ENCODE peak calls at places on chromosomes 3 and 15, in ten cellular contexts. N is IMR-90, P is stomach, Z is NB4, X is H54, L is adrenal gland, M is ovary, E is uterus, T is spleen, C is HepG2. K is an unnamed sample.

GRCh38 chr3:134370611-134371451 is 3.4 kb downstream of the AMOTL2 start:
- DNase-seq in N (no peak), P (no peak), Z (peak), X (no peak), L (no peak), M (no peak), E (no peak), T (peak), C (no peak), K (no peak)

GRCh38 chr3:169812844-169813677 is at the start of the genes LRRC34 and LRRIQ4:
- DNase-seq in N (peak), P (peak), Z (peak), X (no peak), L (peak), M (peak), E (peak), T (peak), C (no peak), K (peak)

GRCh38 chr3:128351476-128352085 is 115.1 kb downstream of the DNAJB8 start:
- DNase-seq in N (no peak), P (no peak), Z (no peak), X (no peak), L (no peak), M (no peak), E (no peak), T (peak), C (no peak), K (peak)

GRCh38 chr3:65466300-65466988 is 572.3 kb downstream of the MAGI1 start:
- DNase-seq in N (no peak), P (no peak), Z (no peak), X (no peak), L (no peak), M (no peak), E (no peak), T (no peak), C (no peak), K (no peak)

GRCh38 chr3:197912770-197913476 is 37.1 kb upstream of the RPL35A start:
- DNase-seq in N (no peak), P (no peak), Z (no peak), X (no peak), L (peak), M (peak), E (no peak), T (peak), C (no peak), K (peak)

GRCh38 chr3:149480326-149481017 is 6.0 kb downstream of the TM4SF4 start:
- DNase-seq in N (peak), P (peak), Z (peak), X (peak), L (peak), M (peak), E (peak), T (peak), C (peak), K (peak)

GRCh38 chr15:45084163-45084562 is 29.8 kb downstream of the DUOX2 start:
- DNase-seq in N (no peak), P (peak), Z (no peak), X (no peak), L (no peak), M (no peak), E (no peak), T (no peak), C (peak), K (no peak)

GRCh38 chr15:93523490-93523889 is 434.5 kb upstream of the RGMA start:
- DNase-seq in N (no peak), P (no peak), Z (no peak), X (no peak), L (no peak), M (no peak), E (no peak), T (no peak), C (no peak), K (no peak)

GRCh38 chr3:143120716-143121239 is 1.2 kb downstream of the CHST2 start:
- DNase-seq in N (peak), P (peak), Z (peak), X (no peak), L (no peak), M (peak), E (no peak), T (peak), C (no peak), K (no peak)

GRCh38 chr3:71444028-71444860 is 139.3 kb downstream of the FOXP1 start:
- DNase-seq in N (peak), P (peak), Z (peak), X (peak), L (peak), M (no peak), E (no peak), T (peak), C (no peak), K (no peak)

GRCh38 chr15:57133127-57133968 is 214.9 kb downstream of the TCF12 start:
- DNase-seq in N (peak), P (no peak), Z (no peak), X (no peak), L (no peak), M (no peak), E (no peak), T (no peak), C (no peak), K (peak)

GRCh38 chr3:102182162-102182561 is 252.7 kb upstream of the ZPLD1 start:
- DNase-seq in N (peak), P (peak), Z (no peak), X (no peak), L (peak), M (no peak), E (no peak), T (no peak), C (no peak), K (peak)

GRCh38 chr3:10047876-10048275 is 21.6 kb downstream of the FANCD2 start:
- DNase-seq in N (no peak), P (no peak), Z (no peak), X (no peak), L (no peak), M (no peak), E (no peak), T (no peak), C (no peak), K (no peak)

GRCh38 chr15:69991493-69991892 is 106.2 kb downstream of the TLE3 start:
- DNase-seq in N (no peak), P (no peak), Z (no peak), X (no peak), L (no peak), M (no peak), E (no peak), T (no peak), C (no peak), K (no peak)

GRCh38 chr3:9777695-9778023 is 7.9 kb upstream of the CAMK1 start:
- DNase-seq in N (no peak), P (no peak), Z (no peak), X (no peak), L (no peak), M (no peak), E (no peak), T (peak), C (no peak), K (no peak)

GRCh38 chr3:22988566-22988965 is 214.6 kb upstream of the UBE2E2 start:
- DNase-seq in N (no peak), P (no peak), Z (no peak), X (no peak), L (peak), M (no peak), E (no peak), T (no peak), C (no peak), K (no peak)

GRCh38 chr3:65377637-65378036 is 661.1 kb downstream of the MAGI1 start:
- DNase-seq in N (no peak), P (no peak), Z (no peak), X (no peak), L (no peak), M (no peak), E (no peak), T (no peak), C (no peak), K (no peak)

GRCh38 chr3:111252795-111253194 is 181.2 kb downstream of the NECTIN3 start:
- DNase-seq in N (peak), P (no peak), Z (no peak), X (peak), L (peak), M (no peak), E (no peak), T (peak), C (no peak), K (peak)

GRCh38 chr3:72187131-72187530 is 402.2 kb upstream of the PROK2 start:
- DNase-seq in N (no peak), P (no peak), Z (peak), X (no peak), L (no peak), M (no peak), E (no peak), T (no peak), C (peak), K (no peak)

GRCh38 chr3:109806929-109807328 is 469.6 kb upstream of the DPPA4 start:
- DNase-seq in N (peak), P (no peak), Z (peak), X (peak), L (peak), M (no peak), E (no peak), T (no peak), C (peak), K (no peak)

GRCh38 chr3:178381971-178382370 is 154.3 kb upstream of the KCNMB2 start:
- DNase-seq in N (peak), P (no peak), Z (no peak), X (no peak), L (no peak), M (no peak), E (no peak), T (no peak), C (no peak), K (no peak)

GRCh38 chr3:11641316-11641682 is 2.4 kb downstream of the VGLL4 start:
- DNase-seq in N (peak), P (no peak), Z (no peak), X (no peak), L (no peak), M (no peak), E (no peak), T (no peak), C (no peak), K (no peak)

GRCh38 chr15:85828026-85828597 is 33.4 kb upstream of the KLHL25 start:
- DNase-seq in N (no peak), P (no peak), Z (no peak), X (no peak), L (no peak), M (no peak), E (no peak), T (no peak), C (no peak), K (no peak)

GRCh38 chr3:65758871-65759598 is 279.7 kb downstream of the MAGI1 start:
- DNase-seq in N (peak), P (no peak), Z (no peak), X (no peak), L (no peak), M (no peak), E (no peak), T (no peak), C (no peak), K (no peak)

GRCh38 chr15:43268111-43269105 is 1.7 kb upstream of the TGM5 start:
- DNase-seq in N (no peak), P (no peak), Z (peak), X (no peak), L (no peak), M (no peak), E (no peak), T (no peak), C (peak), K (no peak)

GRCh38 chr15:59296181-59296617 is 76.5 kb downstream of the MYO1E start:
- DNase-seq in N (peak), P (no peak), Z (no peak), X (no peak), L (no peak), M (no peak), E (no peak), T (no peak), C (no peak), K (no peak)

GRCh38 chr15:78308422-78309021 is 9.1 kb upstream of the SKIC8 start:
- DNase-seq in N (peak), P (peak), Z (peak), X (no peak), L (peak), M (peak), E (no peak), T (peak), C (peak), K (peak)

GRCh38 chr15:26598704-26599103 is 174.2 kb downstream of the GABRB3 start:
- DNase-seq in N (no peak), P (no peak), Z (no peak), X (no peak), L (no peak), M (no peak), E (no peak), T (no peak), C (no peak), K (no peak)

GRCh38 chr15:85479071-85479647 is 98.8 kb downstream of the AKAP13 start:
- DNase-seq in N (peak), P (no peak), Z (no peak), X (no peak), L (no peak), M (no peak), E (no peak), T (no peak), C (no peak), K (no peak)

GRCh38 chr3:4332991-4333390 is 29.8 kb downstream of the SETMAR start:
- DNase-seq in N (no peak), P (no peak), Z (no peak), X (no peak), L (no peak), M (no peak), E (no peak), T (no peak), C (peak), K (no peak)

DNA sequence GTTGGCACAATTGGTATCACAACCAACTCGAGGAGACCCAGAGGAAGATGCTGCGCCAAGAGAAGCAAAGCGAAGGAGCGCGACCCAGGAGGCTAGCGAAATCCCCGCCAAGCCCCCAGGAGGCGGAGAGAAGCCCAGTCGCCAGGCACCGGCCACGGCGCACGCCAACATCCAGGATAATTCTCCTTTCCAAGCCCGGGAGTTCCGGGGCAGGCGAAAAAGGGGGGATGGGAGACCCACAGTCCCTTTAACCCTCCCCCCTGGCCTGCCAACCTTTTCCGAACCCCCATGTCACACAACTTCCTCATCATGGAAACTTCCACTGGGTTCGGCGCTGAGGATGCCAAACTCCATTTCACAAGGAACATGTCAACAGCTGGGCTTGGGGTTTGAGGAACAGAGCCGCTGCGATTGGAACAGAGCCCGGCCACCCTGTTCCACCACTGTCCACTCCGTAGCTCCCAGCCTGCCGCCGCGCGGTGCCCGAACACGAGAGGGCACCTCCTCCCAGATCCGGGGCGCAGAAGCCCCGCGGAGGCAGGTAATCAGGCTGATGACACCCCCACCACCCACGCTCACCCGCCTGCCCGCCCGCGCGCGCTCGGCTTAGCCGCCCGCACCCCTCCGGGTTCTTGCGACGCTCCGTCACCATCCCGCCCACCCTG is 567 bp downstream of the THRB start:
- DNase-seq in N (no peak), P (peak), Z (no peak), X (no peak), L (peak), M (peak), E (peak), T (peak), C (peak), K (peak)
- TF ChIP-seq POLR2A in N (no peak), P (no peak), Z (no peak), X (no peak), L (peak), M (no peak), E (no peak), T (peak), C (peak), K (no peak)

DNA sequence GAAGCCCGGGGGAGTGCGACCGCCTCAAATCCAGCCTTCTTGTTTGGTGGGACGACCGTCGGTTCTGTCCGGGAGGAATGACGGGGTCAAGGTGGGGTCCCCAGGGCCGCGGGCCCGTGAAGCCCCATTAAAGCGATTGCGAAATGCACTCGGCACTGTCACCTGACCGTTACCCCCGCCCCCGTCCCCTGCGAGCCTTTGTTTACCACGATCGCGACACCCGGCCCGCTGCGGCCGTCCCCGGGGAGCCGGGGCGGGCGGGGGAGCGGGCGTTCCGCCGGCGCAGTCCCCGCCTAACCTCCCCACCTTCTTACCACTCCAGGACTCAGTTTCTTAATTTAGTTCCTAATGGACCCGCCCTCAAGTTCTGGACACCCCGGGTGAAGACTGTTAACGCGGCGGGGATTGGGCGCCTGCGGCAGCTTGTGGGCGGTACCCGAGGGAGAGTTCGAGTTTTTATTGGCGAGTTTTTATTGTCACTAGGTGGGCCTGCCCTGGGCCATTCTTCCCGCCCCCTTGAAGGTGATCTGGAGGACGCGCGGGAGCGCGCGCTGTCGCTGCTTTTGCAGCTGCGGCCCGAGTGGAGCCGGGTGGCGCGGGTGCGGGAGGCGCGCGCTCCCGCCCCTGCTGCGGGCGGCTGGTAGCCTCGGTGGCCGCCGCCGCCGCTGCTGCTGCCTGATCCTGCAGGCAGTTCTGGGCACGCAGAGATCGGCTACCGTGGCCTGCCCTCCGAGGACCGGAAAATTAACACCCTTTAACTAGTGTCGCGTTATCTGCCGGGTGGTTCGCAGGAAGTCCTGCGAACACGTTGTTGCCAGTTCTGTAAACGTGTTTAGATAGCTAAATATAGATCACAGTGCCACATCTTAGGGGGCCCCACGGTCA is 1.0 kb downstream of the KLHL24 start:
- DNase-seq in N (peak), P (peak), Z (peak), X (peak), L (peak), M (peak), E (peak), T (peak), C (peak), K (peak)
- TF ChIP-seq POLR2A in N (no peak), P (peak), Z (peak), X (peak), L (peak), M (no peak), E (no peak), T (peak), C (peak), K (no peak)

GRCh38 chr3:171140246-171140645 is 113.7 kb upstream of the SLC2A2 start:
- DNase-seq in N (no peak), P (no peak), Z (no peak), X (no peak), L (no peak), M (no peak), E (no peak), T (no peak), C (no peak), K (no peak)
- TF ChIP-seq POLR2A in N (no peak), P (no peak), Z (no peak), X (no peak), L (no peak), M (no peak), E (no peak), T (no peak), C (no peak), K (no peak)

DNA sequence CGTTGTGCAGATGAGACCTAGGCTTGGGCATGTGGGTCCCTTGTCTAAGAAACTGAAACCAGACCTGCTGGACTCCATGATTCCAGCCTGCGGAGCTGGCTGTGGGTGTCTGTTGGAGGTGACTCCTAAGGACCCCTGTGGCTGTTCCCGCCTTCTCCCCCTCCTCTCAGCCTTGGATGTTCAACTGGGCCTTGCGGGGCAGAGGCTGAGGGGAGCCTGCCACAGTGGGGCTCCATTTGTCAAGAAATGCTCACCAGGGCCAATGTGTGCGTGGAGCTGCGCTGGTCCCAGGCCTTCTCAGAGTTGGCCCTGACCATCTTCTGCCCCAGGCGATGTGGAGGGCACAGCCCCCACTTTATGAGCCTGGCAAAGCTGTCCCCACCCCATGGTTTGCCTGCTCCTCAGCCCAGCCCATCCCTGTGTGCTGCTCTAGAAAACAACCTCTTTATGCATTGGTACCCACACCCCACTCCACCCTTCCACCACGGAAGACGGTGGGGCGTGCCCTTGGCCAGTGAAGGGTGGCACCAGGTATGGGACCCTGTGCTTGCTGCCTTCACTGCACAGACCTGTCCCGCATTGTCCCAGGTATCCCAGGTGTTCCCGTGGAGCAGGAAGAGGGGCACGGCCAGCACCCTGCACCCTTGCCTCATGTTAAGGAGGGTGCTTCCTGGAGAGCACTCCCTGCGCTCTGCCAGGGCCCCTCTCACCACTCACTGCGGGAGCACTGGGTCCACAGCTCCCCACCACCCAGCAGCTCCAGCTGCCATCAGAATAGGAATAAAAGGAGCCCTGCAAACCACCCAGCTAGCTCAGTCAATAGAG is 7.9 kb downstream of the MESP2 start:
- DNase-seq in N (no peak), P (no peak), Z (no peak), X (no peak), L (no peak), M (no peak), E (no peak), T (peak), C (no peak), K (no peak)
- TF ChIP-seq POLR2A in N (no peak), P (no peak), Z (no peak), X (no peak), L (no peak), M (no peak), E (no peak), T (no peak), C (no peak), K (peak)

GRCh38 chr3:163261618-163262017 is 1765.0 kb downstream of the OTOL1 start:
- DNase-seq in N (no peak), P (no peak), Z (no peak), X (no peak), L (no peak), M (no peak), E (no peak), T (no peak), C (no peak), K (no peak)

GRCh38 chr3:163266731-163267130 is 1770.1 kb downstream of the OTOL1 start:
- DNase-seq in N (no peak), P (no peak), Z (no peak), X (no peak), L (no peak), M (no peak), E (no peak), T (no peak), C (no peak), K (no peak)

GRCh38 chr3:163261056-163261455 is 1764.4 kb downstream of the OTOL1 start:
- DNase-seq in N (no peak), P (no peak), Z (peak), X (no peak), L (no peak), M (no peak), E (no peak), T (no peak), C (no peak), K (no peak)
- TF ChIP-seq POLR2A in N (no peak), P (no peak), Z (no peak), X (no peak), L (no peak), M (no peak), E (no peak), T (no peak), C (no peak), K (no peak)